ENCODE peak calls at places on chromosomes 2 and 18, in four cellular contexts. C is fibroblast of lung, U is mammary epithelial cell, L is GM23248. P is an unnamed sample.

GRCh38 chr2:129024796-129025195 is 706.1 kb upstream of the HS6ST1 start:
- DNase-seq in C (no peak), U (peak; percentile 84), L (no peak), P (no peak)

GRCh38 chr18:36132756-36133155 is 3.1 kb downstream of the ELP2 start:
- DNase-seq in C (no peak), U (no peak), L (no peak), P (no peak)

GRCh38 chr2:137190411-137191190 is 425.3 kb downstream of the THSD7B start:
- DNase-seq in C (no peak), U (no peak), L (peak; percentile 56), P (no peak)

GRCh38 chr2:191710411-191710900 is 32.5 kb downstream of the NABP1 start:
- DNase-seq in C (peak; percentile 93), U (peak; percentile 19), L (peak; percentile 73), P (peak; percentile 47)

GRCh38 chr2:227816507-227817274 is 3.0 kb downstream of the CCL20 start:
- DNase-seq in C (peak; percentile 71), U (peak; percentile 21), L (peak; percentile 16), P (peak; percentile 47)

GRCh38 chr2:10311736-10312135 is 9.0 kb downstream of the HPCAL1 start:
- DNase-seq in C (no peak), U (no peak), L (no peak), P (no peak)

GRCh38 chr2:55518846-55519167 is 711 bp upstream of the CFAP36 start:
- DNase-seq in C (peak; percentile 3), U (no peak), L (peak; percentile 14), P (peak; percentile 20)

GRCh38 chr2:225512873-225513580 is 113.5 kb downstream of the NYAP2 start:
- DNase-seq in C (peak; percentile 59), U (no peak), L (peak; percentile 6), P (peak; percentile 29)

GRCh38 chr2:164495491-164496223 is 125.6 kb downstream of the GRB14 start:
- DNase-seq in C (peak; percentile 58), U (peak; percentile 50), L (peak; percentile 78), P (peak; percentile 81)

GRCh38 chr2:55923091-55923977 is at the start of gene EFEMP1:
- DNase-seq in C (peak; percentile 68), U (peak; percentile 87), L (peak; percentile 79), P (peak; percentile 80)

GRCh38 chr2:106270471-106270891 is 76.4 kb upstream of the UXS1 start:
- DNase-seq in C (no peak), U (no peak), L (no peak), P (no peak)

GRCh38 chr2:112488201-112488600 is 6.2 kb downstream of the TTL start:
- DNase-seq in C (no peak), U (no peak), L (no peak), P (no peak)

GRCh38 chr2:129482626-129483025 is 496.8 kb upstream of the RAB6C start:
- DNase-seq in C (no peak), U (no peak), L (no peak), P (no peak)

GRCh38 chr2:39059366-39059952 is 61.4 kb downstream of the SOS1 start:
- DNase-seq in C (peak; percentile 80), U (peak; percentile 23), L (peak; percentile 65), P (peak; percentile 90)

GRCh38 chr2:74233648-74234047 is 35.2 kb downstream of the MTHFD2 start:
- DNase-seq in C (no peak), U (no peak), L (no peak), P (no peak)

GRCh38 chr2:20609349-20609994 is 41.4 kb downstream of the HS1BP3 start:
- DNase-seq in C (peak; percentile 76), U (no peak), L (peak; percentile 58), P (no peak)

GRCh38 chr2:60552851-60553495 is 481 bp downstream of the BCL11A start:
- DNase-seq in C (no peak), U (no peak), L (peak; percentile 42), P (peak; percentile 39)

GRCh38 chr2:173087214-173087581 is 11.6 kb downstream of the MAP3K20 start:
- DNase-seq in C (peak; percentile 58), U (no peak), L (peak; percentile 33), P (no peak)

GRCh38 chr2:230924470-230925341 is at the start of gene GPR55:
- DNase-seq in C (no peak), U (no peak), L (no peak), P (no peak)

GRCh38 chr2:65389476-65389875 is 42.9 kb downstream of the SPRED2 start:
- DNase-seq in C (no peak), U (peak; percentile 45), L (no peak), P (no peak)
- H3K9ac ChIP-seq in C (no peak overlapping the region), U (peak overlapping the region; percentile 65), L (no peak overlapping the region), P (peak overlapping the region; percentile 12)

GRCh38 chr2:144254342-144255235 is 265.3 kb downstream of the ZEB2 start:
- DNase-seq in C (no peak), U (no peak), L (no peak), P (no peak)
- H3K4me1 ChIP-seq in C (no peaks in the 10 kb centered on the region), U (peaks cover 4% of the 10 kb centered on the region), L (peaks cover 9% of the 10 kb centered on the region), P (peaks cover 11% of the 10 kb centered on the region)

GRCh38 chr2:174663572-174663971 is 66.0 kb upstream of the WIPF1 start:
- DNase-seq in C (no peak), U (no peak), L (peak; percentile 98), P (peak; percentile 96)
- H3K9ac ChIP-seq in C (no peak overlapping the region), U (no peak overlapping the region), L (peak overlapping the region; percentile 80), P (no peak overlapping the region)

GRCh38 chr2:69835666-69836065 is 6.2 kb downstream of the GMCL1 start:
- DNase-seq in C (no peak), U (no peak), L (no peak), P (no peak)

GRCh38 chr2:69830045-69830905 is 815 bp downstream of the GMCL1 start:
- DNase-seq in C (peak; percentile 24), U (peak; percentile 43), L (peak; percentile 59), P (peak; percentile 47)

GRCh38 chr2:69831354-69831905 is 2.0 kb downstream of the GMCL1 start:
- DNase-seq in C (no peak), U (no peak), L (no peak), P (no peak)

GRCh38 chr2:69836316-69836715 is 6.9 kb downstream of the GMCL1 start:
- DNase-seq in C (no peak), U (no peak), L (no peak), P (no peak)

GRCh38 chr2:69833752-69834151 is 4.3 kb downstream of the GMCL1 start:
- DNase-seq in C (no peak), U (no peak), L (no peak), P (no peak)
- H3K4me1 ChIP-seq in C (no peaks in the 10 kb centered on the region), U (peaks cover 4% of the 10 kb centered on the region), L (peaks cover 16% of the 10 kb centered on the region), P (peaks cover 16% of the 10 kb centered on the region)

GRCh38 chr2:127576433-127577207 is 41.1 kb downstream of the MYO7B start:
- DNase-seq in C (peak; percentile 68), U (peak; percentile 52), L (peak; percentile 97), P (peak; percentile 94)

GRCh38 chr2:127577503-127577902 is 42.0 kb downstream of the MYO7B start:
- DNase-seq in C (no peak), U (no peak), L (no peak), P (no peak)

GRCh38 chr2:127575941-127576432 is 40.5 kb downstream of the MYO7B start:
- DNase-seq in C (no peak), U (no peak), L (peak; percentile 64), P (no peak)

GRCh38 chr2:127577973-127578372 is 42.5 kb downstream of the MYO7B start:
- DNase-seq in C (no peak), U (no peak), L (no peak), P (no peak)

DNA sequence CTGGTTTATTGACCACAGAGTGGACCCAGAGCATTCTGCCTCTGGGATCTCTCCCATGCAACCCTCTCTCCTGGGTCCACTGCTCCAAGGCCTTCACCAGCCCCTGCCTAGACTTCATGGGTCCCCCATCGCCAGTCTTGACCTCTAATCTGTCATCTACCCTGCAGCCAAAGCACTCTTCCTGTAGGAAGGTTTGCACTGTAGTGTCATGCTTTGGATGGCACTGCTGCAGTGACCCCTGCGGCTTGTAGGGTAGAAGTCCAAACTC is 41.7 kb downstream of the MYO7B start:
- DNase-seq in C (no peak), U (no peak), L (no peak), P (no peak)
- H3K9ac ChIP-seq in C (no peak overlapping the region), U (no peak overlapping the region), L (no peak overlapping the region), P (peak overlapping the region; percentile 1)

GRCh38 chr2:229775614-229776313 is 61.4 kb upstream of the DNER start:
- DNase-seq in C (peak; percentile 48), U (no peak), L (no peak), P (no peak)
- H3K4me1 ChIP-seq in C (peaks cover 2% of the 10 kb centered on the region), U (peaks cover 16% of the 10 kb centered on the region), L (peaks cover 9% of the 10 kb centered on the region), P (no peaks in the 10 kb centered on the region)